ENCODE peak calls at places on chromosome 19, in six cellular contexts. One of them, this sample, is unnamed.

GRCh38 chr19:36160821-36161596 is 8.8 kb upstream of the COX7A1 start:
- DNase-seq in IMR-90: no peak
- DNase-seq in mesendoderm: peak; percentile 51
- DNase-seq in mesenchymal stem cell: no peak
- DNase-seq in H9: peak; percentile 56
- DNase-seq in H1: no peak
- DNase-seq in this sample: no peak

GRCh38 chr19:22607653-22608430 is 26.3 kb upstream of the ZNF492 start:
- DNase-seq in IMR-90: no peak
- DNase-seq in mesendoderm: no peak
- DNase-seq in mesenchymal stem cell: no peak
- DNase-seq in H9: no peak
- DNase-seq in H1: no peak
- DNase-seq in this sample: no peak

GRCh38 chr19:55115446-55116065 is 1.9 kb downstream of the PPP1R12C start:
- DNase-seq in IMR-90: peak; percentile 62
- DNase-seq in mesendoderm: peak; percentile 66
- DNase-seq in mesenchymal stem cell: peak; percentile 47
- DNase-seq in H9: no peak
- DNase-seq in H1: no peak
- DNase-seq in this sample: no peak

GRCh38 chr19:39128511-39129079 is 3.0 kb downstream of the PAK4 start:
- DNase-seq in IMR-90: no peak
- DNase-seq in mesendoderm: no peak
- DNase-seq in mesenchymal stem cell: no peak
- DNase-seq in H9: no peak
- DNase-seq in H1: no peak
- DNase-seq in this sample: no peak

GRCh38 chr19:13149628-13150186 is 468 bp downstream of the STX10 start:
- DNase-seq in IMR-90: no peak
- DNase-seq in mesendoderm: no peak
- DNase-seq in mesenchymal stem cell: peak; percentile 62
- DNase-seq in H9: peak; percentile 61
- DNase-seq in H1: no peak
- DNase-seq in this sample: peak; percentile 27

GRCh38 chr19:33214621-33215020 is 11.0 kb downstream of the SLC7A10 start:
- DNase-seq in IMR-90: peak; percentile 35
- DNase-seq in mesendoderm: peak; percentile 66
- DNase-seq in mesenchymal stem cell: peak; percentile 34
- DNase-seq in H9: peak; percentile 79
- DNase-seq in H1: no peak
- DNase-seq in this sample: no peak

GRCh38 chr19:47446534-47447469 is 24.9 kb downstream of the SLC8A2 start:
- DNase-seq in IMR-90: no peak
- DNase-seq in mesendoderm: peak; percentile 83
- DNase-seq in mesenchymal stem cell: peak; percentile 29
- DNase-seq in H9: peak; percentile 96
- DNase-seq in H1: peak; percentile 79
- DNase-seq in this sample: no peak

GRCh38 chr19:31838163-31838798 is 489.0 kb upstream of the TSHZ3 start:
- DNase-seq in IMR-90: no peak
- DNase-seq in mesendoderm: no peak
- DNase-seq in mesenchymal stem cell: no peak
- DNase-seq in H9: no peak
- DNase-seq in H1: no peak
- DNase-seq in this sample: peak; percentile 20

GRCh38 chr19:52725528-52725961 is 9.3 kb downstream of the ZNF611 start:
- DNase-seq in IMR-90: no peak
- DNase-seq in mesendoderm: no peak
- DNase-seq in mesenchymal stem cell: no peak
- DNase-seq in H9: no peak
- DNase-seq in H1: no peak
- DNase-seq in this sample: no peak

GRCh38 chr19:52722062-52723005 is 12.5 kb downstream of the ZNF611 start:
- DNase-seq in IMR-90: peak; percentile 93
- DNase-seq in mesendoderm: no peak
- DNase-seq in mesenchymal stem cell: peak; percentile 88
- DNase-seq in H9: no peak
- DNase-seq in H1: no peak
- DNase-seq in this sample: no peak

DNA sequence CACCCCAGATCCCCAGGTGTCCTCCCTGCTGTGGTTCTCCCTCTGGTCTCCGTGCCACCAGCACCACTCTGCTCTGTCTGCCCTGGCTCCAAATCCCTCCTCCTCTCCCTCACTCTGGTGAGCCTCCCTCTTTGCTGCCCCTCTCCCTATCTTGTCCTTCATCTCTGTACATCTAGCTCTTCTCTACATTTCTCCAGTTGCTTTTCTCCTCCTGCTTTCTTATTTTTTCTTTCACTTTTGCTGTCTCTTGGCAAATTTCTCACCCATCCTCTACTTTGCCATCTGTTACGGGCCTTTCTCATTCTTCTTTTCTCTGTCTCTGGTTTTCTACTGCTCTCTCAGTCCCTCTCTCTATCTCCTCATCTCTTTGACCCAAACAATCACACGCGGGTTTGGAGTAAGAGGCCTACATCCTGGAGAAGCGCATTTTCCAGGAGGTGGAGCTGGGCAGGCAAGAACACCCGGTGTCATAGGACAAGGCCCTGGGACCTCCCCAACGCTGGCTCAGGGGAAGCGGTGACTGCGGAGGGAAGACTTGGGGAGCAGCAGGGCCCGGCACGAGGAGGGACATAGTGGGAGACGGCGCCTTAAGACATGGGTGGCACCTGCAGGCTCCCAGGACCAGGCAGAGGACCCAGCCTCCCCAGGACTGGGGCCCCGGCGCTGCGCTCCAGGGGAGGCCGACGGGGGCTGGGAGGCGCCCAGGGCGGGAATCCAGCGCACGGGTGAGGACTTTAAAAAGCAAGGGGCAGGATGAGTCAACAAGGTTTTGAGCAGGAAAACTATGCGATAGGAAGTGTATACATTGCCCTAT is 9.9 kb downstream of the ZNF611 start:
- DNase-seq in IMR-90: no peak
- DNase-seq in mesendoderm: no peak
- DNase-seq in mesenchymal stem cell: peak; percentile 11
- DNase-seq in H9: no peak
- DNase-seq in H1: no peak
- DNase-seq in this sample: no peak
- H2AK5ac ChIP-seq in IMR-90: peak overlapping the region; percentile 59
- H2AK5ac ChIP-seq in mesendoderm: no peak overlapping the region
- H2AK5ac ChIP-seq in mesenchymal stem cell: peak overlapping the region; percentile 57
- H2AK5ac ChIP-seq in H9: no peak overlapping the region
- H2AK5ac ChIP-seq in H1: no peak overlapping the region
- H2AK5ac ChIP-seq in this sample: no peak overlapping the region

DNA sequence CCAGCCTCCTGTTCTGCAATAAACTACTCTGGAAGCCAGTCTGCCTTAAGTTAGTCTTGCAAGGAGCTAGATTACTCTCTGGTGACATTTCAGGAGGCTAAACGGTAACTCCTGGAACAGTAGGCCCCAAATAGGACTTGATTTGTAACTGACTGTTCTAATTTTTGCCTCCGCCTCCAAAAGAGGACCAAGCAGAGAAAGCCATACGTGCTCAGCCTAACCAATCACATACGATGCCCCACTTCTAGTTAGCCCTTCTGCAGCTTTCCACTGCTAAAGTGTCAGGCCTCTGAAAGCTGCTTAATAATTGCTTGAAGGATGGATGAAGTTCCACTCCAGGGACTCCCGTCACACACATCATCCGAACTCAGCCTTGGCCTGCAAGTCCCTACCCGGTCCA is 749 bp downstream of the ZNF805 start:
- DNase-seq in IMR-90: peak; percentile 37
- DNase-seq in mesendoderm: peak; percentile 5
- DNase-seq in mesenchymal stem cell: peak; percentile 46
- DNase-seq in H9: no peak
- DNase-seq in H1: no peak
- DNase-seq in this sample: no peak
- H3K18ac ChIP-seq in IMR-90: peak overlapping the region; percentile 58
- H3K18ac ChIP-seq in mesendoderm: no peak overlapping the region
- H3K18ac ChIP-seq in mesenchymal stem cell: no peak overlapping the region
- H3K18ac ChIP-seq in H9: no peak overlapping the region
- H3K18ac ChIP-seq in H1: no peak overlapping the region
- H3K18ac ChIP-seq in this sample: no peak overlapping the region

GRCh38 chr19:7395360-7395781 is 46.6 kb downstream of the ARHGEF18 start:
- DNase-seq in IMR-90: no peak
- DNase-seq in mesendoderm: no peak
- DNase-seq in mesenchymal stem cell: peak; percentile 26
- DNase-seq in H9: no peak
- DNase-seq in H1: no peak
- DNase-seq in this sample: no peak
- H2AK5ac ChIP-seq in IMR-90: peak overlapping the region; percentile 23
- H2AK5ac ChIP-seq in mesendoderm: no peak overlapping the region
- H2AK5ac ChIP-seq in mesenchymal stem cell: peak overlapping the region; percentile 26
- H2AK5ac ChIP-seq in H9: no peak overlapping the region
- H2AK5ac ChIP-seq in H1: no peak overlapping the region
- H2AK5ac ChIP-seq in this sample: peak overlapping the region; percentile 89

GRCh38 chr19:4119763-4120162 is 4.2 kb downstream of the MAP2K2 start:
- DNase-seq in IMR-90: no peak
- DNase-seq in mesendoderm: no peak
- DNase-seq in mesenchymal stem cell: no peak
- DNase-seq in H9: no peak
- DNase-seq in H1: no peak
- DNase-seq in this sample: no peak
- H3K18ac ChIP-seq in IMR-90: no peak overlapping the region
- H3K18ac ChIP-seq in mesendoderm: no peak overlapping the region
- H3K18ac ChIP-seq in mesenchymal stem cell: no peak overlapping the region
- H3K18ac ChIP-seq in H9: no peak overlapping the region
- H3K18ac ChIP-seq in H1: no peak overlapping the region
- H3K18ac ChIP-seq in this sample: no peak overlapping the region

GRCh38 chr19:53624776-53625540 is 6.8 kb upstream of the DPRX start:
- DNase-seq in IMR-90: no peak
- DNase-seq in mesendoderm: peak; percentile 47
- DNase-seq in mesenchymal stem cell: no peak
- DNase-seq in H9: no peak
- DNase-seq in H1: no peak
- DNase-seq in this sample: no peak

GRCh38 chr19:53631949-53632407 is at the start of gene DPRX:
- DNase-seq in IMR-90: no peak
- DNase-seq in mesendoderm: no peak
- DNase-seq in mesenchymal stem cell: no peak
- DNase-seq in H9: no peak
- DNase-seq in H1: no peak
- DNase-seq in this sample: no peak

GRCh38 chr19:53621885-53622710 is 9.7 kb upstream of the DPRX start:
- DNase-seq in IMR-90: no peak
- DNase-seq in mesendoderm: peak; percentile 82
- DNase-seq in mesenchymal stem cell: no peak
- DNase-seq in H9: no peak
- DNase-seq in H1: no peak
- DNase-seq in this sample: no peak

GRCh38 chr19:53626941-53627340 is 4.9 kb upstream of the DPRX start:
- DNase-seq in IMR-90: no peak
- DNase-seq in mesendoderm: no peak
- DNase-seq in mesenchymal stem cell: no peak
- DNase-seq in H9: no peak
- DNase-seq in H1: no peak
- DNase-seq in this sample: no peak
- H2AK5ac ChIP-seq in IMR-90: no peak overlapping the region
- H2AK5ac ChIP-seq in mesendoderm: no peak overlapping the region
- H2AK5ac ChIP-seq in mesenchymal stem cell: no peak overlapping the region
- H2AK5ac ChIP-seq in H9: no peak overlapping the region
- H2AK5ac ChIP-seq in H1: no peak overlapping the region
- H2AK5ac ChIP-seq in this sample: no peak overlapping the region

DNA sequence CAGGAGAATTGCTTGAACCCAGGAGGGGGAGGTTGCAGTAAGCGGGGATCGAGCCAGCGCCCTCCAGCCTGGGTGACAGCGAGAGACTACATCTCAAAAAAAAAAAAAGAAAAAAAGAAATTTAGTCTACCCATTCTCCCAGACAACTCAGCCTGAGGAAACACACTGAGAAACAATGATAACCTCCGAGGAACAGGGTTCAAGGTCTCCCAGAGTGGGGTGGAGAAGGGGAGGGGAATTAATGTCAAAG is 1.4 kb upstream of the VASP start:
- DNase-seq in IMR-90: no peak
- DNase-seq in mesendoderm: no peak
- DNase-seq in mesenchymal stem cell: no peak
- DNase-seq in H9: no peak
- DNase-seq in H1: no peak
- DNase-seq in this sample: no peak
- H3K18ac ChIP-seq in IMR-90: peak overlapping the region; percentile 15
- H3K18ac ChIP-seq in mesendoderm: no peak overlapping the region
- H3K18ac ChIP-seq in mesenchymal stem cell: peak overlapping the region; percentile 67
- H3K18ac ChIP-seq in H9: no peak overlapping the region
- H3K18ac ChIP-seq in H1: no peak overlapping the region
- H3K18ac ChIP-seq in this sample: peak overlapping the region; percentile 52

DNA sequence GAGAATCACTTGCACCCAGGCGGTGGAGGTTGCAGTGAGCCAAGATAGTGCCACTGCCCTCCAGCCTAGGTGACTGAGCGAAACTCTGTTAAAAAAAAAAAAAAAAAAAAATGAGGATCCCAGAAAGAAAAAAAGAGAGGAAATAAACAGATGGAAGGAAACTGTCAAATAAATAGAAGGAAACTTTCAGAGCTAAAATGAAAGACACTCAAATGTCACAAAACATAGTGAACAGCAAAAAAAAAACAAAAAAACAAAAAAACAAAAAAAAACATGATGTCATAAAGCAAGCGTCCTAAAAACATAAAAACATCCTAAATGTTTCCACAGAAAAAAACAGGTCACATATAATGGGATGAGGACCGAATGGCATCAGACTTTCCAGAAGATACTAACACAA is 15.0 kb downstream of the MLLT1 start:
- DNase-seq in IMR-90: no peak
- DNase-seq in mesendoderm: no peak
- DNase-seq in mesenchymal stem cell: no peak
- DNase-seq in H9: no peak
- DNase-seq in H1: no peak
- DNase-seq in this sample: no peak
- H2AK5ac ChIP-seq in IMR-90: no peak overlapping the region
- H2AK5ac ChIP-seq in mesendoderm: no peak overlapping the region
- H2AK5ac ChIP-seq in mesenchymal stem cell: no peak overlapping the region
- H2AK5ac ChIP-seq in H9: no peak overlapping the region
- H2AK5ac ChIP-seq in H1: no peak overlapping the region
- H2AK5ac ChIP-seq in this sample: no peak overlapping the region